ENCODE peak calls at places on chromosomes 12 and 14, in five cellular contexts. G, S, J, K and W are unnamed samples.

GRCh38 chr14:26905219-26905618 is 307.4 kb upstream of the NOVA1 start:
- DNase-seq in G (no peak), S (no peak), J (no peak), K (no peak), W (no peak)

GRCh38 chr12:132400011-132400641 is 70.7 kb upstream of the GALNT9 start:
- DNase-seq in G (no peak), S (peak), J (peak), K (no peak), W (no peak)

GRCh38 chr14:43005807-43006206 is 1399.1 kb downstream of the LRFN5 start:
- DNase-seq in G (no peak), S (no peak), J (no peak), K (no peak), W (peak)

GRCh38 chr14:32259368-32260013 is 56.4 kb upstream of the RNU6-8 start:
- DNase-seq in G (no peak), S (peak), J (no peak), K (no peak), W (peak)

GRCh38 chr14:23301288-23301968 is 1.2 kb downstream of the PPP1R3E start:
- DNase-seq in G (peak), S (peak), J (peak), K (peak), W (peak)

GRCh38 chr12:103957865-103958388 is 7.7 kb upstream of the TDG start:
- DNase-seq in G (no peak), S (no peak), J (no peak), K (no peak), W (no peak)

GRCh38 chr12:76020731-76021672 is 10.6 kb downstream of the PHLDA1 start:
- DNase-seq in G (no peak), S (peak), J (no peak), K (no peak), W (peak)

GRCh38 chr14:51079489-51079888 is 15.4 kb downstream of the TRIM9 start:
- DNase-seq in G (no peak), S (no peak), J (no peak), K (no peak), W (no peak)

GRCh38 chr14:37584211-37585100 is 10.6 kb downstream of the FOXA1 start:
- DNase-seq in G (no peak), S (no peak), J (peak), K (no peak), W (no peak)

GRCh38 chr14:22656945-22657711 is 13.0 kb upstream of the OR6J1 start:
- DNase-seq in G (no peak), S (peak), J (no peak), K (no peak), W (peak)

GRCh38 chr12:102479099-102479887 is 1.1 kb downstream of the IGF1 start:
- DNase-seq in G (no peak), S (no peak), J (no peak), K (no peak), W (no peak)

GRCh38 chr12:104372721-104373335 is 69.3 kb downstream of the EID3 start:
- DNase-seq in G (no peak), S (no peak), J (no peak), K (no peak), W (no peak)

GRCh38 chr14:30131698-30132097 is 204.1 kb upstream of the PRKD1 start:
- DNase-seq in G (no peak), S (no peak), J (no peak), K (no peak), W (no peak)

GRCh38 chr12:95959107-95959506 is 16.0 kb downstream of the AMDHD1 start:
- DNase-seq in G (no peak), S (peak), J (no peak), K (no peak), W (peak)

GRCh38 chr12:116204169-116204568 is 73.3 kb downstream of the MED13L start:
- DNase-seq in G (no peak), S (peak), J (no peak), K (no peak), W (no peak)

GRCh38 chr12:116201359-116201758 is 76.1 kb downstream of the MED13L start:
- DNase-seq in G (no peak), S (no peak), J (no peak), K (no peak), W (no peak)

GRCh38 chr12:116201908-116202307 is 75.6 kb downstream of the MED13L start:
- DNase-seq in G (no peak), S (no peak), J (no peak), K (no peak), W (peak)

GRCh38 chr12:116202433-116202832 is 75.1 kb downstream of the MED13L start:
- DNase-seq in G (no peak), S (no peak), J (no peak), K (no peak), W (peak)

DNA sequence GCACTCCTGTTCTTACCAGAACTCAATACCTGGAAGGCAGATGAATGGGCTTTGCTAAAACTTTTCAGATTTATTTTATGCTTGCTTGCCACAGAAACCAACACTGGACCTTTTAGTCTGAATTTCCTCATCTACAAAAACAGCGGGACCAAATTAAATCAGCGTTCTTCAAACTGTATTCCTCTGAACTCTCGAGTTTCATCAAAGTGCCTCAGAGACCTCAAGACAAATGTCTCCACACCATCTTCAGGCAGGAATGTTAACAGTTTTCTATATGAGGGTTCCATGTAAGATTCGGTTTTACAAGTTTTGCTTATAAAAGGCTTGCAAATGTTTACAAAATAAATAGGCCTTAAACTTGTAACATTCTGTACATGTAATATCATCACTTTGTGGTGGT is 74.6 kb downstream of the MED13L start:
- DNase-seq in G (no peak), S (no peak), J (no peak), K (no peak), W (peak)
- TF ChIP-seq CTCF in G (no peak), S (no peak), J (no peak), K (no peak), W (peak)

GRCh38 chr14:56005580-56006053 is 112.6 kb upstream of the PELI2 start:
- DNase-seq in G (no peak), S (peak), J (no peak), K (no peak), W (no peak)
- H3K4me3 ChIP-seq in G (no peak), S (no peak), J (no peak), K (no peak), W (peak)

DNA sequence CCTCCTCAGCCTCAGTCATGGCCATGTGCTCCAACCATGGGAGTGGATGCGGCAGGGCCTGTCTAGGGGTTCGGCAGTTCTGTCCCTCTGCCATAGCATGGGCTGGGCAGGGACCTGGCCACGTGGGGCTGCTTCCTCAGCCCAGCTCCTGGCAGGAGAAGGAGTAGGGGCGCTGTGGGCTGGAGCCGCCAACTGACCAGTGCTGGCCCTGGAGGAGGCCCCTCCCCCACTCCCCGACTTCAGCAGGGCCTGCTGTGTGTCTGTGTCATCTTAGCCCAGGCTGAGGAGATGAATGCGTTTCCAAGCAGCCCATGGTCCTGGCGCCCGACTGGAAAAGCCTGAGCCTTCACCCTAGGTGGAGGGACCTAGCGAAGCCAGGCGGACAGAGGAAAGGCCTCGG is 2.7 kb upstream of the PACS2 start:
- DNase-seq in G (no peak), S (no peak), J (no peak), K (no peak), W (no peak)
- TF ChIP-seq CTCF in G (no peak), S (no peak), J (no peak), K (no peak), W (no peak)

DNA sequence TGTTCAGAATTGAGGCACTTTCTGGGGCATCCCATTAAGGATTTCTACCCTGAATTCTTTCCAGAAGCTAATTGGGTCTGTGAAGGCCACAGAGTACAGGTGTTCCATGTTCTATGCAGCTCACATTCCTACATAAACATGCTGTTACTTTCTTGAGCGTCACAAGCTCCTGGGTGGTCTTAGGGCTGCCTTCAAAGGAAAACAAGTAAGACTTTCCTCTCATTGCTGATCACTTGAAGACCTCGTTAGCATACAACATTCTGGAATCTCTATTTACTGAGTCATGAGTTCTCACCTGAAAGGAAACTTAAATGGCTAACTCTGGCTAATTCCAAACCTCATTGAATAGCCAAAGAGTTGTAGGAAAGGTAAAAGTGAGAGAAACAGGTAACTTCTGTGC is 63.0 kb upstream of the HMGA2 start:
- DNase-seq in G (no peak), S (no peak), J (no peak), K (no peak), W (no peak)
- H3K4me3 ChIP-seq in G (no peak), S (no peak), J (no peak), K (no peak), W (no peak)

GRCh38 chr14:97618917-97619690 is 821.9 kb downstream of the VRK1 start:
- DNase-seq in G (no peak), S (no peak), J (no peak), K (no peak), W (no peak)

GRCh38 chr14:97620071-97620470 is 822.9 kb downstream of the VRK1 start:
- DNase-seq in G (no peak), S (no peak), J (no peak), K (no peak), W (no peak)

DNA sequence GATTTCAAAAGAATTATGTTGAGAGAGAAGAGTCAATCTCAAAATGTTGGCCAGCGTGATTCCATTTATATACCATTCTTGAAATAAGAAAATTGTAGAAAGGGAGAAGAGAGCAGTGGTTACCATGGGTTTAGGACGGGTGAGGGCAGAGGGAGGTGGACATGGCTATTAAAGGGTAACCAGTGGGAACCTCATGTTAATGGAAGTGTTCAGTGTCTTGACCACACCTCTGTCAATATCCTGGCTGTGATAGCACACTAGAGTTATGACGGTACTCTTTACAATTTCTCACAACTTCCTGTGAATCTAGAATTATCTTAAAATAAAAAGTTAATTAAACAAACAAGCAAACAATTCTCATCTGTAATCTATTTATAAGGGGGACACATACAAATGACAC is 821.2 kb downstream of the VRK1 start:
- DNase-seq in G (no peak), S (no peak), J (no peak), K (no peak), W (no peak)
- TF ChIP-seq CTCF in G (no peak), S (no peak), J (no peak), K (no peak), W (no peak)

GRCh38 chr12:114812858-114813761 is 129.1 kb upstream of the TBX3 start:
- DNase-seq in G (no peak), S (peak), J (no peak), K (no peak), W (peak)
- H3K4me3 ChIP-seq in G (no peak), S (no peak), J (no peak), K (no peak), W (peak)

GRCh38 chr14:65810326-65810725 is 397.8 kb downstream of the FUT8 start:
- DNase-seq in G (no peak), S (peak), J (no peak), K (no peak), W (no peak)

GRCh38 chr14:65817011-65817410 is 404.5 kb downstream of the FUT8 start:
- DNase-seq in G (no peak), S (no peak), J (no peak), K (no peak), W (no peak)

GRCh38 chr14:65813760-65814387 is 401.3 kb downstream of the FUT8 start:
- DNase-seq in G (no peak), S (no peak), J (no peak), K (no peak), W (no peak)

GRCh38 chr14:65819567-65819966 is 407.0 kb downstream of the FUT8 start:
- DNase-seq in G (no peak), S (no peak), J (no peak), K (no peak), W (no peak)

GRCh38 chr14:65815127-65815526 is 402.6 kb downstream of the FUT8 start:
- DNase-seq in G (no peak), S (no peak), J (no peak), K (no peak), W (no peak)
- TF ChIP-seq CTCF in G (no peak), S (no peak), J (no peak), K (no peak), W (no peak)